ENCODE peak calls at places on chromosomes 2 and 18, in nine cellular contexts. C, P, Q, V, D, L, A, O and U are unnamed samples.

GRCh38 chr2:185291035-185291647 is 447.5 kb upstream of the FSIP2 start:
- DNase-seq in C (no peak), P (peak), Q (no peak), V (no peak), D (no peak), L (no peak), A (peak), O (no peak), U (peak)

GRCh38 chr18:79991494-79991893 is 3.1 kb upstream of the TXNL4A start:
- DNase-seq in C (no peak), P (no peak), Q (no peak), V (no peak), D (no peak), L (no peak), A (no peak), O (no peak), U (no peak)

GRCh38 chr2:70991742-70992141 is 2.9 kb downstream of the TEX261 start:
- DNase-seq in C (no peak), P (no peak), Q (no peak), V (no peak), D (no peak), L (no peak), A (peak), O (no peak), U (no peak)

GRCh38 chr18:55579471-55579870 is 8.5 kb downstream of the TCF4 start:
- DNase-seq in C (no peak), P (no peak), Q (no peak), V (no peak), D (no peak), L (no peak), A (no peak), O (no peak), U (no peak)

GRCh38 chr2:235940330-235940729 is 227.9 kb downstream of the GBX2 start:
- DNase-seq in C (no peak), P (no peak), Q (no peak), V (no peak), D (no peak), L (no peak), A (peak), O (no peak), U (no peak)

GRCh38 chr2:99635710-99636431 is 146.1 kb upstream of the REV1 start:
- DNase-seq in C (no peak), P (no peak), Q (no peak), V (no peak), D (no peak), L (no peak), A (peak), O (no peak), U (no peak)

GRCh38 chr2:113186421-113186820 is 12.7 kb downstream of the PSD4 start:
- DNase-seq in C (no peak), P (no peak), Q (no peak), V (no peak), D (no peak), L (no peak), A (no peak), O (no peak), U (no peak)

GRCh38 chr2:43045866-43046265 is 180.5 kb downstream of the ZFP36L2 start:
- DNase-seq in C (no peak), P (no peak), Q (no peak), V (no peak), D (no peak), L (no peak), A (no peak), O (no peak), U (no peak)

GRCh38 chr2:47720559-47720958 is 62.4 kb upstream of the MSH6 start:
- DNase-seq in C (no peak), P (no peak), Q (no peak), V (no peak), D (no peak), L (no peak), A (no peak), O (no peak), U (no peak)

GRCh38 chr2:127347734-127348392 is 39.9 kb downstream of the MAP3K2 start:
- DNase-seq in C (no peak), P (no peak), Q (no peak), V (no peak), D (no peak), L (no peak), A (no peak), O (no peak), U (no peak)

GRCh38 chr18:70371085-70371735 is 82.4 kb downstream of the SOCS6 start:
- DNase-seq in C (no peak), P (no peak), Q (no peak), V (no peak), D (no peak), L (no peak), A (no peak), O (no peak), U (no peak)

GRCh38 chr2:151106805-151107490 is 154.7 kb downstream of the RBM43 start:
- DNase-seq in C (no peak), P (no peak), Q (no peak), V (no peak), D (no peak), L (no peak), A (no peak), O (no peak), U (no peak)

GRCh38 chr2:73174941-73175662 is 27.3 kb upstream of the NOTO start:
- DNase-seq in C (no peak), P (no peak), Q (no peak), V (no peak), D (no peak), L (no peak), A (no peak), O (no peak), U (no peak)

GRCh38 chr2:230473378-230473777 is 57.4 kb downstream of the SP100 start:
- DNase-seq in C (no peak), P (no peak), Q (no peak), V (no peak), D (no peak), L (no peak), A (no peak), O (no peak), U (no peak)

GRCh38 chr2:191401287-191401686 is 156.1 kb downstream of the MYO1B start:
- DNase-seq in C (no peak), P (no peak), Q (no peak), V (no peak), D (no peak), L (no peak), A (no peak), O (no peak), U (no peak)